ENCODE peak calls at places on chromosomes 5 and 9, in four cellular contexts. One of them, this sample, is unnamed.

GRCh38 chr9:109745335-109746283 is 34.4 kb upstream of the PALM2AKAP2 start:
- DNase-seq in NCI-H69: peak
- DNase-seq in ecto neural progenitor cell: no peak
- DNase-seq in activated naive CD4-positive, alpha-beta T cell: no peak
- DNase-seq in this sample: no peak

GRCh38 chr9:89364664-89365531 is 46.6 kb downstream of the SECISBP2 start:
- DNase-seq in NCI-H69: peak
- DNase-seq in ecto neural progenitor cell: no peak
- DNase-seq in activated naive CD4-positive, alpha-beta T cell: no peak
- DNase-seq in this sample: no peak

GRCh38 chr9:95722141-95722540 is 153.3 kb upstream of the ERCC6L2 start:
- DNase-seq in NCI-H69: peak
- DNase-seq in ecto neural progenitor cell: no peak
- DNase-seq in activated naive CD4-positive, alpha-beta T cell: no peak
- DNase-seq in this sample: peak

GRCh38 chr5:102754499-102755424 is at the start of gene PAM:
- DNase-seq in NCI-H69: peak
- DNase-seq in ecto neural progenitor cell: peak
- DNase-seq in activated naive CD4-positive, alpha-beta T cell: peak
- DNase-seq in this sample: peak

GRCh38 chr9:136672431-136673087 is 9.8 kb downstream of the EGFL7 start:
- DNase-seq in NCI-H69: no peak
- DNase-seq in ecto neural progenitor cell: no peak
- DNase-seq in activated naive CD4-positive, alpha-beta T cell: no peak
- DNase-seq in this sample: no peak

GRCh38 chr5:22649076-22649475 is 204.1 kb downstream of the CDH12 start:
- DNase-seq in NCI-H69: peak
- DNase-seq in ecto neural progenitor cell: no peak
- DNase-seq in activated naive CD4-positive, alpha-beta T cell: no peak
- DNase-seq in this sample: peak

GRCh38 chr9:17802249-17802857 is 223.5 kb downstream of the SH3GL2 start:
- DNase-seq in NCI-H69: peak
- DNase-seq in ecto neural progenitor cell: no peak
- DNase-seq in activated naive CD4-positive, alpha-beta T cell: no peak
- DNase-seq in this sample: peak

GRCh38 chr5:177440211-177440989 is 6.2 kb upstream of the PRR7 start:
- DNase-seq in NCI-H69: no peak
- DNase-seq in ecto neural progenitor cell: no peak
- DNase-seq in activated naive CD4-positive, alpha-beta T cell: no peak
- DNase-seq in this sample: no peak

GRCh38 chr9:131503626-131504465 is 1.1 kb downstream of the POMT1 start:
- DNase-seq in NCI-H69: peak
- DNase-seq in ecto neural progenitor cell: peak
- DNase-seq in activated naive CD4-positive, alpha-beta T cell: no peak
- DNase-seq in this sample: peak

GRCh38 chr5:161778796-161779195 is 69.1 kb upstream of the GABRA1 start:
- DNase-seq in NCI-H69: no peak
- DNase-seq in ecto neural progenitor cell: no peak
- DNase-seq in activated naive CD4-positive, alpha-beta T cell: no peak
- DNase-seq in this sample: no peak

GRCh38 chr9:137558127-137558526 is 6.4 kb downstream of the MRPL41 start:
- DNase-seq in NCI-H69: no peak
- DNase-seq in ecto neural progenitor cell: no peak
- DNase-seq in activated naive CD4-positive, alpha-beta T cell: no peak
- DNase-seq in this sample: no peak

GRCh38 chr9:137757613-137758029 is 120.0 kb upstream of the CACNA1B start:
- DNase-seq in NCI-H69: no peak
- DNase-seq in ecto neural progenitor cell: no peak
- DNase-seq in activated naive CD4-positive, alpha-beta T cell: no peak
- DNase-seq in this sample: no peak

GRCh38 chr9:123997665-123998277 is 13.8 kb upstream of the LHX2 start:
- DNase-seq in NCI-H69: peak
- DNase-seq in ecto neural progenitor cell: peak
- DNase-seq in activated naive CD4-positive, alpha-beta T cell: no peak
- DNase-seq in this sample: no peak

GRCh38 chr9:21334969-21335632 is at the start of gene KLHL9:
- DNase-seq in NCI-H69: peak
- DNase-seq in ecto neural progenitor cell: peak
- DNase-seq in activated naive CD4-positive, alpha-beta T cell: peak
- DNase-seq in this sample: peak